ENCODE peak calls at places on chromosomes 11 and 22, in ten cellular contexts. K, B, O, J, Z, C, N, F, S and Y are unnamed samples.
A peak's percentile ranks its signal among the peaks of the same experiment; 100 is the strongest.

GRCh38 chr11:109945626-109946321 is 147.4 kb upstream of the ZC3H12C start:
- DNase-seq in B (no peak), F (no peak), K (no peak), S (no peak), O (no peak), N (no peak), C (no peak), J (no peak), Z (no peak), Y (no peak)

GRCh38 chr22:35484651-35485372 is 55.8 kb upstream of the RASD2 start:
- DNase-seq in B (no peak), K (no peak), C (no peak), J (no peak), N (no peak), F (peak; percentile 61), Z (no peak), S (no peak), O (no peak), Y (no peak)

GRCh38 chr22:37571258-37571991 is 8.5 kb downstream of the LGALS2 start:
- DNase-seq in C (no peak), J (no peak), Z (no peak), N (no peak), K (no peak), B (no peak), S (peak; percentile 63), O (peak; percentile 33), F (no peak), Y (no peak)

GRCh38 chr22:48181168-48181955 is 1418.9 kb downstream of the TBC1D22A start:
- DNase-seq in S (no peak), O (no peak), C (no peak), J (no peak), Z (no peak), B (no peak), N (no peak), K (no peak), F (peak; percentile 21), Y (no peak)

GRCh38 chr11:105282658-105283057 is 143.1 kb upstream of the CARD18 start:
- DNase-seq in O (no peak), C (no peak), S (no peak), Z (no peak), B (no peak), K (no peak), F (no peak), N (no peak), J (no peak), Y (no peak)

GRCh38 chr11:783581-784015 is 6.3 kb downstream of the CEND1 start:
- DNase-seq in C (peak; percentile 52), F (peak; percentile 93), J (peak; percentile 89), O (no peak), B (peak; percentile 89), N (peak; percentile 72), K (peak; percentile 63), S (peak; percentile 78), Z (peak; percentile 90), Y (peak; percentile 48)

GRCh38 chr11:65703846-65704245 is 8.2 kb upstream of the KAT5 start:
- DNase-seq in O (no peak), C (no peak), K (no peak), N (no peak), Z (no peak), J (no peak), S (no peak), B (no peak), F (no peak), Y (no peak)

GRCh38 chr22:32531228-32531627 is 56.6 kb downstream of the FBXO7 start:
- DNase-seq in J (peak; percentile 44), O (no peak), F (no peak), N (no peak), C (no peak), B (no peak), K (no peak), S (no peak), Z (no peak), Y (no peak)

GRCh38 chr11:68200639-68201038 is 12.5 kb downstream of the KMT5B start:
- DNase-seq in C (no peak), S (no peak), O (no peak), B (no peak), N (no peak), K (no peak), Z (no peak), J (no peak), F (no peak), Y (no peak)

GRCh38 chr11:128565881-128566280 is 21.5 kb downstream of the ETS1 start:
- DNase-seq in O (no peak), N (no peak), S (no peak), Z (no peak), B (no peak), F (no peak), K (no peak), J (no peak), C (no peak), Y (no peak)

GRCh38 chr22:22750335-22751042 is 106.1 kb downstream of the GGTLC2 start:
- DNase-seq in N (no peak), K (no peak), J (no peak), Z (no peak), F (no peak), B (no peak), C (no peak), S (no peak), O (no peak), Y (no peak)

GRCh38 chr11:112300094-112300786 is 39.6 kb upstream of the PLET1 start:
- DNase-seq in S (no peak), C (no peak), J (no peak), Z (no peak), N (peak; percentile 40), B (no peak), O (no peak), K (no peak), F (no peak), Y (no peak)

GRCh38 chr11:7584910-7585309 is 71.1 kb downstream of the PPFIBP2 start:
- DNase-seq in F (no peak), O (no peak), K (no peak), C (no peak), J (no peak), N (no peak), B (no peak), Z (no peak), S (no peak), Y (no peak)

GRCh38 chr22:26194877-26195276 is 25.6 kb downstream of the SEZ6L start:
- DNase-seq in C (no peak), K (no peak), Z (no peak), N (no peak), J (no peak), B (no peak), S (no peak), O (no peak), F (no peak), Y (no peak)

DNA sequence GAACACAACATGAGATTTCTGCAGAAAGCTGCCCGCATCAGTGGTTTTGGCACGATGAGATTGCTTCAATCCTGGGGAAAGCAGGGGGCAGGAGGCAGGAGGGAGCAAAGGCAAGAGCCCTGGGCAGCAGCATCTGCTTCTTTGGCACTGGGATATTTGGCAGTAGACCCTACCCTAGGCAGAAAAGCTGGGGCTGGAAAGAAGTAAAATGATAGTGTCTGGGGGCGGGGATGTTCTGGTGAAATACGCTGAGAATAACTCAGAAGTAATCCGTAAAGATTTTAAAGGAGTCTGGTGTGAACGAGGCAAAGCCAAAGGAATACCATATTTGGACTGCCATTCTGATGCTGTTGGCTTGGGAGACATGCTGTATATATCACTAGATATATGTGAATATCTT is 62.0 kb downstream of the FAM76B start:
- DNase-seq in B (no peak), Z (no peak), S (no peak), J (no peak), C (no peak), N (no peak), F (no peak), K (no peak), O (no peak), Y (no peak)
- H3K27ac ChIP-seq in B (no peak overlapping the region), Z (no peak overlapping the region), S (no peak overlapping the region), J (no peak overlapping the region), C (no peak overlapping the region), N (no peak overlapping the region), F (no peak overlapping the region), K (no peak overlapping the region), O (no peak overlapping the region), Y (no peak overlapping the region)

GRCh38 chr11:11407738-11408084 is 54.7 kb upstream of the CSNK2A3 start:
- DNase-seq in Z (no peak), C (no peak), F (no peak), S (no peak), B (no peak), K (no peak), O (no peak), J (no peak), N (no peak), Y (no peak)
- H3K27ac ChIP-seq in Z (no peak overlapping the region), C (no peak overlapping the region), F (no peak overlapping the region), S (no peak overlapping the region), B (no peak overlapping the region), K (no peak overlapping the region), O (no peak overlapping the region), J (no peak overlapping the region), N (no peak overlapping the region), Y (no peak overlapping the region)

GRCh38 chr22:46139895-46140350 is 10.4 kb upstream of the PPARA start:
- DNase-seq in B (no peak), Z (peak; percentile 65), F (peak; percentile 76), S (no peak), C (no peak), O (no peak), N (peak; percentile 60), J (no peak), K (no peak), Y (no peak)
- H3K27ac ChIP-seq in B (peak overlapping the region; percentile 67), Z (peak overlapping the region; percentile 31), F (no peak overlapping the region), S (no peak overlapping the region), C (no peak overlapping the region), O (no peak overlapping the region), N (peak overlapping the region; percentile 76), J (peak overlapping the region; percentile 98), K (no peak overlapping the region), Y (no peak overlapping the region)

GRCh38 chr11:8705171-8705570 is 22.6 kb downstream of the RPL27A start:
- DNase-seq in N (no peak), F (peak; percentile 42), B (peak; percentile 71), Z (no peak), J (no peak), C (no peak), S (no peak), K (no peak), O (no peak), Y (no peak)

GRCh38 chr11:8698917-8699441 is 16.4 kb downstream of the RPL27A start:
- DNase-seq in K (no peak), B (no peak), C (no peak), F (peak; percentile 69), O (no peak), S (no peak), J (no peak), N (no peak), Z (no peak), Y (no peak)

GRCh38 chr11:8701891-8702597 is 19.5 kb downstream of the RPL27A start:
- DNase-seq in C (no peak), B (no peak), F (peak; percentile 54), K (no peak), O (no peak), Z (no peak), S (no peak), J (no peak), N (no peak), Y (no peak)

GRCh38 chr11:8699903-8700302 is 17.3 kb downstream of the RPL27A start:
- DNase-seq in C (no peak), F (peak; percentile 78), Z (no peak), J (no peak), S (no peak), O (peak; percentile 50), N (peak; percentile 45), B (no peak), K (no peak), Y (peak; percentile 69)

GRCh38 chr11:8702598-8702915 is 20.0 kb downstream of the RPL27A start:
- DNase-seq in C (no peak), O (no peak), S (no peak), N (no peak), F (peak; percentile 61), B (no peak), J (no peak), K (no peak), Z (no peak), Y (no peak)
- H3K27ac ChIP-seq in C (peak overlapping the region; percentile 35), O (no peak overlapping the region), S (no peak overlapping the region), N (no peak overlapping the region), F (no peak overlapping the region), B (no peak overlapping the region), J (no peak overlapping the region), K (no peak overlapping the region), Z (no peak overlapping the region), Y (no peak overlapping the region)